ENCODE peak calls at places on chromosomes 1 and 21, in four cellular contexts. U is RWPE1, Z is GF-D8, L is C1 segment of cervical spinal cord. I is an unnamed sample.

GRCh38 chr1:56411484-56412180 is 167.7 kb downstream of the PLPP3 start:
- DNase-seq in Z (no peak), U (no peak), L (peak; percentile 36), I (no peak)

GRCh38 chr21:45542667-45543370 is 579 bp upstream of the SLC19A1 start:
- DNase-seq in L (no peak), Z (no peak), U (peak; percentile 21), I (no peak)

GRCh38 chr1:18110598-18110939 is 3.0 kb downstream of the IGSF21 start:
- DNase-seq in Z (no peak), L (no peak), U (no peak), I (no peak)

GRCh38 chr1:70426154-70427131 is 15.4 kb downstream of the CTH start:
- DNase-seq in L (no peak), U (no peak), Z (no peak), I (no peak)

GRCh38 chr1:116242741-116243140 is 130.3 kb upstream of the ATP1A1 start:
- DNase-seq in U (no peak), L (no peak), Z (no peak), I (no peak)

GRCh38 chr21:35050348-35051286 is 1.5 kb upstream of the RUNX1 start:
- DNase-seq in Z (no peak), U (no peak), L (no peak), I (no peak)

GRCh38 chr21:45018131-45019075 is 56.0 kb upstream of the ADARB1 start:
- DNase-seq in U (no peak), L (no peak), Z (no peak), I (no peak)

GRCh38 chr1:24003331-24003972 is 23.3 kb upstream of the SRSF10 start:
- DNase-seq in U (no peak), L (no peak), Z (no peak), I (peak; percentile 85)

GRCh38 chr1:58768332-58768731 is 15.5 kb downstream of the JUN start:
- DNase-seq in Z (no peak), U (no peak), L (no peak), I (no peak)

GRCh38 chr21:39951183-39952101 is 84.2 kb downstream of the PCP4 start:
- DNase-seq in L (no peak), Z (no peak), U (no peak), I (no peak)

GRCh38 chr1:45954401-45954847 is 151.0 kb downstream of the MAST2 start:
- DNase-seq in Z (no peak), U (peak; percentile 45), L (no peak), I (peak; percentile 70)

GRCh38 chr21:29230541-29231275 is 68.0 kb upstream of the BACH1 start:
- DNase-seq in Z (no peak), U (no peak), L (no peak), I (no peak)

GRCh38 chr1:30589083-30589482 is 134.3 kb downstream of the MATN1 start:
- DNase-seq in U (no peak), L (no peak), Z (no peak), I (no peak)

GRCh38 chr1:152110860-152111514 is 4.3 kb downstream of the TCHH start:
- DNase-seq in L (peak; percentile 21), U (peak; percentile 25), Z (peak; percentile 47), I (peak; percentile 71)

GRCh38 chr1:108121361-108122143 is 78.6 kb downstream of the SLC25A24 start:
- DNase-seq in U (no peak), L (no peak), Z (no peak), I (no peak)

GRCh38 chr1:54798206-54798605 is 2.9 kb downstream of the TTC22 start:
- DNase-seq in U (no peak), Z (no peak), L (no peak), I (no peak)

GRCh38 chr1:88685239-88685604 is 1.1 kb downstream of the PKN2 start:
- DNase-seq in U (no peak), L (no peak), Z (no peak), I (peak; percentile 31)

I was measured in MCF 10A.